ENCODE peak calls at places on chromosomes 1 and 21, in nine cellular contexts. One of them, this sample, is unnamed.

GRCh38 chr1:5108740-5109139 is 454.3 kb downstream of the AJAP1 start:
- DNase-seq in T-helper 17 cell: no peak
- DNase-seq in KBM-7: no peak
- DNase-seq in ACHN: no peak
- DNase-seq in GM12892: no peak
- DNase-seq in activated T-cell treated with anti-CD3 and anti-CD28 coated beads for 4 hours: no peak
- DNase-seq in foreskin fibroblast: no peak
- DNase-seq in astrocyte of the spinal cord: no peak
- DNase-seq in suprapubic skin: no peak
- DNase-seq in this sample: peak; percentile 70

GRCh38 chr1:115668579-115668978 is 26.8 kb downstream of the VANGL1 start:
- DNase-seq in KBM-7: peak; percentile 75
- DNase-seq in T-helper 17 cell: no peak
- DNase-seq in astrocyte of the spinal cord: peak; percentile 88
- DNase-seq in GM12892: no peak
- DNase-seq in suprapubic skin: no peak
- DNase-seq in foreskin fibroblast: peak; percentile 26
- DNase-seq in ACHN: no peak
- DNase-seq in activated T-cell treated with anti-CD3 and anti-CD28 coated beads for 4 hours: no peak
- DNase-seq in this sample: no peak

GRCh38 chr1:116540088-116540487 is 30.7 kb downstream of the CD58 start:
- DNase-seq in astrocyte of the spinal cord: no peak
- DNase-seq in foreskin fibroblast: no peak
- DNase-seq in activated T-cell treated with anti-CD3 and anti-CD28 coated beads for 4 hours: no peak
- DNase-seq in T-helper 17 cell: no peak
- DNase-seq in ACHN: no peak
- DNase-seq in KBM-7: peak; percentile 55
- DNase-seq in suprapubic skin: no peak
- DNase-seq in GM12892: no peak
- DNase-seq in this sample: no peak

GRCh38 chr1:95534985-95535384 is 301.0 kb downstream of the RWDD3 start:
- DNase-seq in ACHN: no peak
- DNase-seq in activated T-cell treated with anti-CD3 and anti-CD28 coated beads for 4 hours: no peak
- DNase-seq in foreskin fibroblast: no peak
- DNase-seq in suprapubic skin: no peak
- DNase-seq in KBM-7: no peak
- DNase-seq in GM12892: no peak
- DNase-seq in T-helper 17 cell: no peak
- DNase-seq in astrocyte of the spinal cord: no peak
- DNase-seq in this sample: no peak

GRCh38 chr1:161197560-161198205 is 1.2 kb downstream of the ADAMTS4 start:
- DNase-seq in suprapubic skin: no peak
- DNase-seq in ACHN: no peak
- DNase-seq in GM12892: no peak
- DNase-seq in KBM-7: no peak
- DNase-seq in T-helper 17 cell: no peak
- DNase-seq in astrocyte of the spinal cord: peak; percentile 42
- DNase-seq in activated T-cell treated with anti-CD3 and anti-CD28 coated beads for 4 hours: no peak
- DNase-seq in foreskin fibroblast: no peak
- DNase-seq in this sample: no peak

GRCh38 chr21:34365794-34366193 is 2.0 kb downstream of the KCNE2 start:
- DNase-seq in foreskin fibroblast: no peak
- DNase-seq in KBM-7: no peak
- DNase-seq in activated T-cell treated with anti-CD3 and anti-CD28 coated beads for 4 hours: no peak
- DNase-seq in GM12892: no peak
- DNase-seq in ACHN: no peak
- DNase-seq in astrocyte of the spinal cord: no peak
- DNase-seq in T-helper 17 cell: no peak
- DNase-seq in suprapubic skin: peak; percentile 29
- DNase-seq in this sample: peak; percentile 20

GRCh38 chr1:161019767-161020572 is 982 bp downstream of the F11R start:
- DNase-seq in suprapubic skin: no peak
- DNase-seq in astrocyte of the spinal cord: no peak
- DNase-seq in KBM-7: peak; percentile 60
- DNase-seq in activated T-cell treated with anti-CD3 and anti-CD28 coated beads for 4 hours: no peak
- DNase-seq in T-helper 17 cell: no peak
- DNase-seq in GM12892: no peak
- DNase-seq in foreskin fibroblast: no peak
- DNase-seq in ACHN: no peak
- DNase-seq in this sample: peak; percentile 73

GRCh38 chr1:248825573-248825908 is 174 bp downstream of the SH3BP5L start:
- DNase-seq in GM12892: no peak
- DNase-seq in ACHN: no peak
- DNase-seq in T-helper 17 cell: no peak
- DNase-seq in suprapubic skin: no peak
- DNase-seq in astrocyte of the spinal cord: no peak
- DNase-seq in activated T-cell treated with anti-CD3 and anti-CD28 coated beads for 4 hours: no peak
- DNase-seq in KBM-7: no peak
- DNase-seq in foreskin fibroblast: no peak
- DNase-seq in this sample: no peak

GRCh38 chr1:209900734-209901133 is 37.3 kb upstream of the SYT14 start:
- DNase-seq in KBM-7: no peak
- DNase-seq in activated T-cell treated with anti-CD3 and anti-CD28 coated beads for 4 hours: no peak
- DNase-seq in suprapubic skin: no peak
- DNase-seq in ACHN: peak; percentile 87
- DNase-seq in T-helper 17 cell: no peak
- DNase-seq in GM12892: no peak
- DNase-seq in astrocyte of the spinal cord: peak; percentile 69
- DNase-seq in foreskin fibroblast: peak; percentile 74
- DNase-seq in this sample: no peak

GRCh38 chr1:152517237-152517811 is 3.0 kb downstream of the CRCT1 start:
- DNase-seq in GM12892: no peak
- DNase-seq in activated T-cell treated with anti-CD3 and anti-CD28 coated beads for 4 hours: no peak
- DNase-seq in KBM-7: no peak
- DNase-seq in suprapubic skin: no peak
- DNase-seq in foreskin fibroblast: no peak
- DNase-seq in T-helper 17 cell: no peak
- DNase-seq in astrocyte of the spinal cord: no peak
- DNase-seq in ACHN: no peak
- DNase-seq in this sample: no peak

GRCh38 chr1:113389356-113389952 is 861 bp upstream of the MAGI3 start:
- DNase-seq in T-helper 17 cell: no peak
- DNase-seq in KBM-7: no peak
- DNase-seq in foreskin fibroblast: no peak
- DNase-seq in activated T-cell treated with anti-CD3 and anti-CD28 coated beads for 4 hours: no peak
- DNase-seq in GM12892: no peak
- DNase-seq in astrocyte of the spinal cord: no peak
- DNase-seq in ACHN: no peak
- DNase-seq in suprapubic skin: no peak
- DNase-seq in this sample: no peak

GRCh38 chr1:22461678-22462527 is 10.3 kb downstream of the ZBTB40 start:
- DNase-seq in astrocyte of the spinal cord: no peak
- DNase-seq in ACHN: no peak
- DNase-seq in foreskin fibroblast: no peak
- DNase-seq in GM12892: no peak
- DNase-seq in KBM-7: no peak
- DNase-seq in suprapubic skin: no peak
- DNase-seq in activated T-cell treated with anti-CD3 and anti-CD28 coated beads for 4 hours: no peak
- DNase-seq in T-helper 17 cell: no peak
- DNase-seq in this sample: no peak

GRCh38 chr1:70517444-70517843 is 106.4 kb downstream of the CTH start:
- DNase-seq in ACHN: no peak
- DNase-seq in suprapubic skin: no peak
- DNase-seq in foreskin fibroblast: no peak
- DNase-seq in GM12892: no peak
- DNase-seq in astrocyte of the spinal cord: no peak
- DNase-seq in T-helper 17 cell: no peak
- DNase-seq in activated T-cell treated with anti-CD3 and anti-CD28 coated beads for 4 hours: no peak
- DNase-seq in KBM-7: no peak
- DNase-seq in this sample: no peak

GRCh38 chr1:156749429-156750118 is 1.9 kb downstream of the HDGF start:
- DNase-seq in foreskin fibroblast: no peak
- DNase-seq in activated T-cell treated with anti-CD3 and anti-CD28 coated beads for 4 hours: no peak
- DNase-seq in KBM-7: no peak
- DNase-seq in GM12892: no peak
- DNase-seq in astrocyte of the spinal cord: no peak
- DNase-seq in T-helper 17 cell: no peak
- DNase-seq in ACHN: peak; percentile 27
- DNase-seq in suprapubic skin: no peak
- DNase-seq in this sample: no peak

GRCh38 chr1:235513495-235514366 is 9.5 kb upstream of the B3GALNT2 start:
- DNase-seq in GM12892: no peak
- DNase-seq in T-helper 17 cell: no peak
- DNase-seq in KBM-7: peak; percentile 94
- DNase-seq in suprapubic skin: no peak
- DNase-seq in activated T-cell treated with anti-CD3 and anti-CD28 coated beads for 4 hours: peak; percentile 38
- DNase-seq in foreskin fibroblast: peak; percentile 51
- DNase-seq in astrocyte of the spinal cord: peak; percentile 77
- DNase-seq in ACHN: peak; percentile 73
- DNase-seq in this sample: peak; percentile 46

GRCh38 chr1:30875916-30876315 is 32.6 kb downstream of the SDC3 start:
- DNase-seq in KBM-7: no peak
- DNase-seq in astrocyte of the spinal cord: no peak
- DNase-seq in GM12892: no peak
- DNase-seq in ACHN: no peak
- DNase-seq in activated T-cell treated with anti-CD3 and anti-CD28 coated beads for 4 hours: no peak
- DNase-seq in foreskin fibroblast: no peak
- DNase-seq in suprapubic skin: no peak
- DNase-seq in T-helper 17 cell: no peak
- DNase-seq in this sample: no peak

GRCh38 chr1:179586107-179586823 is 5.4 kb upstream of the TDRD5 start:
- DNase-seq in T-helper 17 cell: no peak
- DNase-seq in suprapubic skin: no peak
- DNase-seq in foreskin fibroblast: peak; percentile 8
- DNase-seq in KBM-7: no peak
- DNase-seq in astrocyte of the spinal cord: peak; percentile 50
- DNase-seq in GM12892: no peak
- DNase-seq in ACHN: peak; percentile 76
- DNase-seq in activated T-cell treated with anti-CD3 and anti-CD28 coated beads for 4 hours: no peak
- DNase-seq in this sample: peak; percentile 58

GRCh38 chr1:233543338-233544255 is 70.3 kb upstream of the KCNK1 start:
- DNase-seq in KBM-7: no peak
- DNase-seq in foreskin fibroblast: peak; percentile 44
- DNase-seq in activated T-cell treated with anti-CD3 and anti-CD28 coated beads for 4 hours: no peak
- DNase-seq in astrocyte of the spinal cord: peak; percentile 88
- DNase-seq in ACHN: peak; percentile 92
- DNase-seq in GM12892: no peak
- DNase-seq in suprapubic skin: no peak
- DNase-seq in T-helper 17 cell: no peak
- DNase-seq in this sample: no peak

GRCh38 chr1:241706257-241706656 is 54.2 kb downstream of the WDR64 start:
- DNase-seq in ACHN: peak; percentile 37
- DNase-seq in suprapubic skin: no peak
- DNase-seq in T-helper 17 cell: no peak
- DNase-seq in activated T-cell treated with anti-CD3 and anti-CD28 coated beads for 4 hours: no peak
- DNase-seq in foreskin fibroblast: no peak
- DNase-seq in KBM-7: no peak
- DNase-seq in GM12892: no peak
- DNase-seq in astrocyte of the spinal cord: no peak
- DNase-seq in this sample: no peak

GRCh38 chr1:169200319-169200718 is 93.8 kb downstream of the ATP1B1 start:
- DNase-seq in KBM-7: no peak
- DNase-seq in foreskin fibroblast: no peak
- DNase-seq in GM12892: no peak
- DNase-seq in activated T-cell treated with anti-CD3 and anti-CD28 coated beads for 4 hours: no peak
- DNase-seq in T-helper 17 cell: no peak
- DNase-seq in suprapubic skin: no peak
- DNase-seq in ACHN: no peak
- DNase-seq in astrocyte of the spinal cord: no peak
- DNase-seq in this sample: no peak

GRCh38 chr1:23718482-23718881 is 24.8 kb upstream of the ELOA start:
- DNase-seq in foreskin fibroblast: peak; percentile 14
- DNase-seq in T-helper 17 cell: no peak
- DNase-seq in astrocyte of the spinal cord: peak; percentile 23
- DNase-seq in activated T-cell treated with anti-CD3 and anti-CD28 coated beads for 4 hours: no peak
- DNase-seq in ACHN: peak; percentile 61
- DNase-seq in KBM-7: peak; percentile 39
- DNase-seq in GM12892: no peak
- DNase-seq in suprapubic skin: no peak
- DNase-seq in this sample: no peak

GRCh38 chr1:40315795-40316594 is 1.1 kb downstream of the COL9A2 start:
- DNase-seq in astrocyte of the spinal cord: no peak
- DNase-seq in suprapubic skin: peak; percentile 72
- DNase-seq in KBM-7: no peak
- DNase-seq in foreskin fibroblast: no peak
- DNase-seq in ACHN: no peak
- DNase-seq in activated T-cell treated with anti-CD3 and anti-CD28 coated beads for 4 hours: no peak
- DNase-seq in T-helper 17 cell: no peak
- DNase-seq in GM12892: no peak
- DNase-seq in this sample: no peak

GRCh38 chr1:2344121-2344681 is 47.2 kb downstream of the MORN1 start:
- DNase-seq in T-helper 17 cell: peak; percentile 9
- DNase-seq in GM12892: no peak
- DNase-seq in foreskin fibroblast: no peak
- DNase-seq in ACHN: no peak
- DNase-seq in suprapubic skin: no peak
- DNase-seq in astrocyte of the spinal cord: no peak
- DNase-seq in activated T-cell treated with anti-CD3 and anti-CD28 coated beads for 4 hours: no peak
- DNase-seq in KBM-7: no peak
- DNase-seq in this sample: no peak

GRCh38 chr1:30283199-30283962 is 440.0 kb downstream of the MATN1 start:
- DNase-seq in activated T-cell treated with anti-CD3 and anti-CD28 coated beads for 4 hours: no peak
- DNase-seq in astrocyte of the spinal cord: no peak
- DNase-seq in T-helper 17 cell: no peak
- DNase-seq in KBM-7: no peak
- DNase-seq in suprapubic skin: no peak
- DNase-seq in GM12892: no peak
- DNase-seq in ACHN: no peak
- DNase-seq in foreskin fibroblast: no peak
- DNase-seq in this sample: no peak

GRCh38 chr1:151990856-151991198 is 2.8 kb downstream of the S100A10 start:
- DNase-seq in GM12892: no peak
- DNase-seq in suprapubic skin: no peak
- DNase-seq in T-helper 17 cell: no peak
- DNase-seq in KBM-7: no peak
- DNase-seq in ACHN: peak; percentile 73
- DNase-seq in astrocyte of the spinal cord: peak; percentile 81
- DNase-seq in foreskin fibroblast: peak; percentile 71
- DNase-seq in activated T-cell treated with anti-CD3 and anti-CD28 coated beads for 4 hours: no peak
- DNase-seq in this sample: peak; percentile 72

GRCh38 chr1:1331068-1331965 is at the start of gene TAS1R3:
- DNase-seq in astrocyte of the spinal cord: no peak
- DNase-seq in ACHN: no peak
- DNase-seq in activated T-cell treated with anti-CD3 and anti-CD28 coated beads for 4 hours: no peak
- DNase-seq in T-helper 17 cell: no peak
- DNase-seq in suprapubic skin: no peak
- DNase-seq in foreskin fibroblast: no peak
- DNase-seq in GM12892: no peak
- DNase-seq in KBM-7: no peak
- DNase-seq in this sample: no peak

GRCh38 chr1:201876148-201876547 is 12.6 kb upstream of the SHISA4 start:
- DNase-seq in suprapubic skin: no peak
- DNase-seq in ACHN: peak; percentile 43
- DNase-seq in foreskin fibroblast: no peak
- DNase-seq in activated T-cell treated with anti-CD3 and anti-CD28 coated beads for 4 hours: no peak
- DNase-seq in T-helper 17 cell: no peak
- DNase-seq in astrocyte of the spinal cord: no peak
- DNase-seq in KBM-7: no peak
- DNase-seq in GM12892: no peak
- DNase-seq in this sample: peak; percentile 15

GRCh38 chr1:53684741-53685140 is 54.2 kb downstream of the GLIS1 start:
- DNase-seq in astrocyte of the spinal cord: no peak
- DNase-seq in T-helper 17 cell: no peak
- DNase-seq in activated T-cell treated with anti-CD3 and anti-CD28 coated beads for 4 hours: no peak
- DNase-seq in GM12892: no peak
- DNase-seq in foreskin fibroblast: no peak
- DNase-seq in KBM-7: no peak
- DNase-seq in suprapubic skin: no peak
- DNase-seq in ACHN: no peak
- DNase-seq in this sample: no peak

GRCh38 chr1:215710340-215710971 is 143.4 kb downstream of the KCTD3 start:
- DNase-seq in T-helper 17 cell: no peak
- DNase-seq in activated T-cell treated with anti-CD3 and anti-CD28 coated beads for 4 hours: no peak
- DNase-seq in suprapubic skin: no peak
- DNase-seq in astrocyte of the spinal cord: peak; percentile 41
- DNase-seq in ACHN: peak; percentile 76
- DNase-seq in GM12892: peak; percentile 5
- DNase-seq in KBM-7: peak; percentile 59
- DNase-seq in foreskin fibroblast: no peak
- DNase-seq in this sample: peak; percentile 86

GRCh38 chr1:1361982-1362423 is 3.6 kb upstream of the MXRA8 start:
- DNase-seq in astrocyte of the spinal cord: peak; percentile 79
- DNase-seq in activated T-cell treated with anti-CD3 and anti-CD28 coated beads for 4 hours: no peak
- DNase-seq in KBM-7: no peak
- DNase-seq in suprapubic skin: no peak
- DNase-seq in T-helper 17 cell: no peak
- DNase-seq in ACHN: no peak
- DNase-seq in GM12892: no peak
- DNase-seq in foreskin fibroblast: peak; percentile 91
- DNase-seq in this sample: no peak

GRCh38 chr1:43622471-43622870 is 27.5 kb upstream of the KDM4A start:
- DNase-seq in foreskin fibroblast: peak; percentile 61
- DNase-seq in suprapubic skin: no peak
- DNase-seq in T-helper 17 cell: no peak
- DNase-seq in KBM-7: no peak
- DNase-seq in astrocyte of the spinal cord: peak; percentile 40
- DNase-seq in GM12892: no peak
- DNase-seq in activated T-cell treated with anti-CD3 and anti-CD28 coated beads for 4 hours: no peak
- DNase-seq in ACHN: no peak
- DNase-seq in this sample: no peak

This sample was measured in NCI-H1417.